ENCODE peak calls at places on chromosomes 16 and 17, in nine cellular contexts. One of them, this sample, is unnamed.
A peak's percentile ranks its signal among the peaks of the same experiment; 100 is the strongest.

GRCh38 chr17:55283256-55283965 is 18.7 kb downstream of the HLF start:
- DNase-seq in CD8-positive, alpha-beta T cell: no peak
- DNase-seq in RWPE2: no peak
- DNase-seq in hepatocyte: no peak
- DNase-seq in CD8-positive, alpha-beta memory T cell: no peak
- DNase-seq in A549: no peak
- DNase-seq in SJSA1: no peak
- DNase-seq in tibial artery: no peak
- DNase-seq in fibroblast of lung: peak; percentile 23
- DNase-seq in this sample: no peak

GRCh38 chr16:66376577-66377326 is 10.3 kb downstream of the CDH5 start:
- DNase-seq in fibroblast of lung: no peak
- DNase-seq in tibial artery: no peak
- DNase-seq in hepatocyte: no peak
- DNase-seq in CD8-positive, alpha-beta memory T cell: no peak
- DNase-seq in SJSA1: no peak
- DNase-seq in A549: no peak
- DNase-seq in CD8-positive, alpha-beta T cell: no peak
- DNase-seq in RWPE2: no peak
- DNase-seq in this sample: no peak

GRCh38 chr16:78684040-78684611 is 584.7 kb downstream of the WWOX start:
- DNase-seq in CD8-positive, alpha-beta T cell: no peak
- DNase-seq in fibroblast of lung: peak; percentile 98
- DNase-seq in hepatocyte: peak; percentile 72
- DNase-seq in CD8-positive, alpha-beta memory T cell: no peak
- DNase-seq in tibial artery: peak; percentile 79
- DNase-seq in RWPE2: peak; percentile 87
- DNase-seq in SJSA1: no peak
- DNase-seq in A549: peak; percentile 46
- DNase-seq in this sample: no peak

GRCh38 chr17:48995332-48995870 is 1.8 kb upstream of the IGF2BP1 start:
- DNase-seq in tibial artery: no peak
- DNase-seq in hepatocyte: peak; percentile 35
- DNase-seq in SJSA1: peak; percentile 53
- DNase-seq in RWPE2: no peak
- DNase-seq in CD8-positive, alpha-beta T cell: no peak
- DNase-seq in fibroblast of lung: peak; percentile 27
- DNase-seq in A549: peak; percentile 83
- DNase-seq in CD8-positive, alpha-beta memory T cell: no peak
- DNase-seq in this sample: no peak

GRCh38 chr17:15210247-15210646 is 54.9 kb downstream of the PMP22 start:
- DNase-seq in hepatocyte: no peak
- DNase-seq in CD8-positive, alpha-beta memory T cell: no peak
- DNase-seq in tibial artery: no peak
- DNase-seq in SJSA1: no peak
- DNase-seq in A549: no peak
- DNase-seq in fibroblast of lung: no peak
- DNase-seq in CD8-positive, alpha-beta T cell: no peak
- DNase-seq in RWPE2: no peak
- DNase-seq in this sample: no peak

GRCh38 chr17:8900626-8901585 is 33.4 kb upstream of the PIK3R6 start:
- DNase-seq in RWPE2: no peak
- DNase-seq in CD8-positive, alpha-beta T cell: peak; percentile 21
- DNase-seq in CD8-positive, alpha-beta memory T cell: no peak
- DNase-seq in hepatocyte: no peak
- DNase-seq in tibial artery: no peak
- DNase-seq in A549: no peak
- DNase-seq in fibroblast of lung: no peak
- DNase-seq in SJSA1: no peak
- DNase-seq in this sample: no peak

GRCh38 chr17:59972778-59973177 is 8.2 kb upstream of the RNFT1 start:
- DNase-seq in A549: no peak
- DNase-seq in tibial artery: no peak
- DNase-seq in CD8-positive, alpha-beta T cell: no peak
- DNase-seq in SJSA1: no peak
- DNase-seq in CD8-positive, alpha-beta memory T cell: no peak
- DNase-seq in hepatocyte: no peak
- DNase-seq in fibroblast of lung: peak; percentile 11
- DNase-seq in RWPE2: no peak
- DNase-seq in this sample: no peak

GRCh38 chr17:50514936-50515702 is 6.9 kb downstream of the MYCBPAP start:
- DNase-seq in A549: no peak
- DNase-seq in fibroblast of lung: no peak
- DNase-seq in CD8-positive, alpha-beta memory T cell: no peak
- DNase-seq in SJSA1: no peak
- DNase-seq in CD8-positive, alpha-beta T cell: no peak
- DNase-seq in hepatocyte: no peak
- DNase-seq in tibial artery: peak; percentile 57
- DNase-seq in RWPE2: no peak
- DNase-seq in this sample: no peak

GRCh38 chr17:78247304-78247703 is 15.9 kb downstream of the TMEM235 start:
- DNase-seq in CD8-positive, alpha-beta memory T cell: no peak
- DNase-seq in SJSA1: no peak
- DNase-seq in fibroblast of lung: no peak
- DNase-seq in A549: no peak
- DNase-seq in RWPE2: no peak
- DNase-seq in CD8-positive, alpha-beta T cell: no peak
- DNase-seq in hepatocyte: no peak
- DNase-seq in tibial artery: no peak
- DNase-seq in this sample: no peak

GRCh38 chr17:17073006-17073626 is 30.9 kb downstream of the MPRIP start:
- DNase-seq in A549: no peak
- DNase-seq in hepatocyte: no peak
- DNase-seq in CD8-positive, alpha-beta T cell: no peak
- DNase-seq in tibial artery: no peak
- DNase-seq in SJSA1: no peak
- DNase-seq in fibroblast of lung: no peak
- DNase-seq in CD8-positive, alpha-beta memory T cell: no peak
- DNase-seq in RWPE2: peak; percentile 54
- DNase-seq in this sample: no peak

GRCh38 chr17:44689492-44690217 is at the start of gene CCDC43:
- DNase-seq in hepatocyte: peak; percentile 97
- DNase-seq in CD8-positive, alpha-beta T cell: peak; percentile 92
- DNase-seq in RWPE2: peak; percentile 91
- DNase-seq in SJSA1: peak; percentile 94
- DNase-seq in tibial artery: peak; percentile 86
- DNase-seq in A549: peak; percentile 96
- DNase-seq in fibroblast of lung: peak; percentile 96
- DNase-seq in CD8-positive, alpha-beta memory T cell: peak; percentile 88
- DNase-seq in this sample: peak; percentile 95

GRCh38 chr16:68563631-68564366 is 24.7 kb downstream of the ZFP90 start:
- DNase-seq in tibial artery: no peak
- DNase-seq in hepatocyte: no peak
- DNase-seq in fibroblast of lung: peak; percentile 12
- DNase-seq in RWPE2: no peak
- DNase-seq in CD8-positive, alpha-beta memory T cell: no peak
- DNase-seq in A549: peak; percentile 14
- DNase-seq in SJSA1: no peak
- DNase-seq in CD8-positive, alpha-beta T cell: no peak
- DNase-seq in this sample: peak; percentile 16

GRCh38 chr16:68564367-68564985 is 25.4 kb downstream of the ZFP90 start:
- DNase-seq in SJSA1: no peak
- DNase-seq in fibroblast of lung: peak; percentile 29
- DNase-seq in RWPE2: no peak
- DNase-seq in tibial artery: no peak
- DNase-seq in CD8-positive, alpha-beta T cell: no peak
- DNase-seq in CD8-positive, alpha-beta memory T cell: no peak
- DNase-seq in hepatocyte: no peak
- DNase-seq in A549: peak; percentile 35
- DNase-seq in this sample: peak; percentile 12
- H3K9me3 ChIP-seq in SJSA1: peaks cover 78% of the 10 kb centered on the region
- H3K9me3 ChIP-seq in fibroblast of lung: peaks cover 8% of the 10 kb centered on the region
- H3K9me3 ChIP-seq in RWPE2: peaks cover 70% of the 10 kb centered on the region
- H3K9me3 ChIP-seq in tibial artery: peaks cover 98% of the 10 kb centered on the region
- H3K9me3 ChIP-seq in CD8-positive, alpha-beta T cell: peaks cover 64% of the 10 kb centered on the region
- H3K9me3 ChIP-seq in CD8-positive, alpha-beta memory T cell: peaks cover 89% of the 10 kb centered on the region
- H3K9me3 ChIP-seq in hepatocyte: peaks cover 72% of the 10 kb centered on the region
- H3K9me3 ChIP-seq in A549: peaks cover 99% of the 10 kb centered on the region
- H3K9me3 ChIP-seq in this sample: peaks cover 98% of the 10 kb centered on the region

DNA sequence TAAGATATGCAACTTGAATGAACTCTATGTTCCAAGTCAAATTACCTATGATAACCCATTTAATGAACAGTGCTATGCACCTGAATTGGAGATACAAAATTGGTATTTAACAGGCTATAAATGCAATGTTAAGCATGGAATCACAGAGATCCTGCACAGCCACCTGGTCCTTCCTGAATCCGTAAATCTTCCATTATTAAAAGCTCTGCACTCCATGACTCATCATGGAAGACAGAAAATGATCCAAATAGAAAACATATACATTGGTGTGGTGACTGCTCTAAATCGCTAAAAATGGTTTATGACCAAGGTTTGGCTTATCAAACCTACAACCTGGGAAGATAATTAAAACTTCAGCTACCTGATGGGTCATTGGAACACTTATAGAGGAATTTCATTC is 45.3 kb downstream of the GLG1 start:
- DNase-seq in tibial artery: no peak
- DNase-seq in CD8-positive, alpha-beta memory T cell: no peak
- DNase-seq in A549: no peak
- DNase-seq in RWPE2: no peak
- DNase-seq in fibroblast of lung: no peak
- DNase-seq in SJSA1: no peak
- DNase-seq in hepatocyte: no peak
- DNase-seq in CD8-positive, alpha-beta T cell: no peak
- DNase-seq in this sample: no peak
- H3K4me1 ChIP-seq in tibial artery: peaks cover 6% of the 10 kb centered on the region
- H3K4me1 ChIP-seq in CD8-positive, alpha-beta memory T cell: peaks cover 67% of the 10 kb centered on the region
- H3K4me1 ChIP-seq in A549: peaks cover 12% of the 10 kb centered on the region
- H3K4me1 ChIP-seq in RWPE2: peaks cover 35% of the 10 kb centered on the region
- H3K4me1 ChIP-seq in fibroblast of lung: no peaks in the 10 kb centered on the region
- H3K4me1 ChIP-seq in SJSA1: peaks cover 14% of the 10 kb centered on the region
- H3K4me1 ChIP-seq in hepatocyte: no peaks in the 10 kb centered on the region
- H3K4me1 ChIP-seq in CD8-positive, alpha-beta T cell: peaks cover 50% of the 10 kb centered on the region
- H3K4me1 ChIP-seq in this sample: peaks cover 31% of the 10 kb centered on the region

GRCh38 chr16:27317738-27318398 is 4.1 kb downstream of the IL4R start:
- DNase-seq in CD8-positive, alpha-beta T cell: no peak
- DNase-seq in tibial artery: peak; percentile 9
- DNase-seq in fibroblast of lung: no peak
- DNase-seq in CD8-positive, alpha-beta memory T cell: no peak
- DNase-seq in SJSA1: no peak
- DNase-seq in A549: no peak
- DNase-seq in RWPE2: no peak
- DNase-seq in hepatocyte: no peak
- DNase-seq in this sample: peak; percentile 18

GRCh38 chr16:27318399-27319256 is 4.9 kb downstream of the IL4R start:
- DNase-seq in fibroblast of lung: peak; percentile 60
- DNase-seq in hepatocyte: peak; percentile 38
- DNase-seq in RWPE2: peak; percentile 72
- DNase-seq in tibial artery: peak; percentile 63
- DNase-seq in CD8-positive, alpha-beta T cell: peak; percentile 53
- DNase-seq in CD8-positive, alpha-beta memory T cell: peak; percentile 35
- DNase-seq in A549: no peak
- DNase-seq in SJSA1: no peak
- DNase-seq in this sample: peak; percentile 46

GRCh38 chr16:27321013-27321960 is 7.5 kb downstream of the IL4R start:
- DNase-seq in A549: no peak
- DNase-seq in tibial artery: peak; percentile 15
- DNase-seq in hepatocyte: no peak
- DNase-seq in CD8-positive, alpha-beta T cell: no peak
- DNase-seq in fibroblast of lung: no peak
- DNase-seq in SJSA1: no peak
- DNase-seq in CD8-positive, alpha-beta memory T cell: no peak
- DNase-seq in RWPE2: no peak
- DNase-seq in this sample: no peak

GRCh38 chr16:27320261-27321012 is 6.7 kb downstream of the IL4R start:
- DNase-seq in CD8-positive, alpha-beta T cell: no peak
- DNase-seq in tibial artery: peak; percentile 21
- DNase-seq in A549: no peak
- DNase-seq in RWPE2: no peak
- DNase-seq in fibroblast of lung: no peak
- DNase-seq in hepatocyte: no peak
- DNase-seq in CD8-positive, alpha-beta memory T cell: no peak
- DNase-seq in SJSA1: no peak
- DNase-seq in this sample: no peak

GRCh38 chr16:27319257-27319965 is 5.6 kb downstream of the IL4R start:
- DNase-seq in hepatocyte: no peak
- DNase-seq in tibial artery: peak; percentile 10
- DNase-seq in A549: no peak
- DNase-seq in SJSA1: no peak
- DNase-seq in RWPE2: no peak
- DNase-seq in CD8-positive, alpha-beta memory T cell: no peak
- DNase-seq in CD8-positive, alpha-beta T cell: no peak
- DNase-seq in fibroblast of lung: no peak
- DNase-seq in this sample: peak; percentile 47
- H3K27ac ChIP-seq in hepatocyte: peak overlapping the region; percentile 32
- H3K27ac ChIP-seq in tibial artery: peak overlapping the region; percentile 97
- H3K27ac ChIP-seq in A549: no peak overlapping the region
- H3K27ac ChIP-seq in SJSA1: no peak overlapping the region
- H3K27ac ChIP-seq in RWPE2: peak overlapping the region; percentile 92
- H3K27ac ChIP-seq in CD8-positive, alpha-beta memory T cell: no peak overlapping the region
- H3K27ac ChIP-seq in CD8-positive, alpha-beta T cell: peak overlapping the region; percentile 28
- H3K27ac ChIP-seq in fibroblast of lung: no peak overlapping the region
- H3K27ac ChIP-seq in this sample: peak overlapping the region; percentile 94

GRCh38 chr16:35365675-35366074 is 1906.3 kb downstream of the TP53TG3F start:
- DNase-seq in CD8-positive, alpha-beta T cell: no peak
- DNase-seq in fibroblast of lung: no peak
- DNase-seq in SJSA1: no peak
- DNase-seq in CD8-positive, alpha-beta memory T cell: no peak
- DNase-seq in tibial artery: no peak
- DNase-seq in A549: no peak
- DNase-seq in hepatocyte: no peak
- DNase-seq in RWPE2: no peak
- DNase-seq in this sample: no peak
- H3K9me3 ChIP-seq in CD8-positive, alpha-beta T cell: peaks cover 12% of the 10 kb centered on the region
- H3K9me3 ChIP-seq in fibroblast of lung: peaks cover 1% of the 10 kb centered on the region
- H3K9me3 ChIP-seq in SJSA1: no peaks in the 10 kb centered on the region
- H3K9me3 ChIP-seq in CD8-positive, alpha-beta memory T cell: no peaks in the 10 kb centered on the region
- H3K9me3 ChIP-seq in tibial artery: no peaks in the 10 kb centered on the region
- H3K9me3 ChIP-seq in A549: no peaks in the 10 kb centered on the region
- H3K9me3 ChIP-seq in hepatocyte: no peaks in the 10 kb centered on the region
- H3K9me3 ChIP-seq in RWPE2: peaks cover under 1% of the 10 kb centered on the region
- H3K9me3 ChIP-seq in this sample: peaks cover 18% of the 10 kb centered on the region

DNA sequence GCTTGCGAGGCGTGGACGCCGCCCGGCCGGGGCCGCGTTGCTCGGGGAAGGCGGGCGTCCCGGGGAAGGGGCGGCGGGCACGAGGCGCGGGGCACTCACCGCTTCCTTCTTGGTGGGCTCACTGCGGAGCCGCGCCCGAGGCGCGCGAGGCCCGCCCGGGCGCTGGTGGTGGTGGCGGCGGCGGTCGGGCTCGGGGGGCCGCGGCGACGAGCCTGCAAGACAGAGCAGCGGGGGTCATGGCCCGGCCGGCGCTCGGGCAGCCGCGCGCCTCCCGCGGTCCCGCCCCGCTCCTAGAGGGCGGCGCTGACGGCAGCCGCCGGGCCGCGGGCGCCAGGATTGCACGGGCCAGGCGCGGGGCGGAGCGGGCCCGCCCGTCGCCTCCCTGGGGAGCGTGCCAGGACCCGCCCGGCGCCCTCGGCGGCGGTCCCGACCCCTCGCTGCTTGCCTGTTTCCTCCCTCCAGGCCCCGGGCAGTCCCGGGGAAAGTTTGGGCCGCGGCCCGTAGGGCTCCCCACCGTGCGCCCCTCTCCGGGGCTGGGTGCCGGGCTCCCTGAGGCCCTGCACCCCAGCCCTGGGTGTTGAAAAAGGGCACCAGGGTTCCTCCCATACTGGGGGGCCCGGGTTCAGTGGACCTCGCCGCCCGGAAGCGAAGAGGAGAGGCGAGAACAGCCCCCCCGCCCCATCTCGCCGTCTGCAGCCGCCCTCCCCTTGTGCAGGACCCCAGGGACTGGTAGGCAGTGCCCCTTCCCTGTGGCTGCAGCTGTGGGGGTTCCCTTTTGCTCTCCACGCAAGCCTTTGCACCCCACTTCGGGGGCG is at the start of gene C16orf74:
- DNase-seq in fibroblast of lung: peak; percentile 48
- DNase-seq in hepatocyte: peak; percentile 80
- DNase-seq in tibial artery: no peak
- DNase-seq in RWPE2: no peak
- DNase-seq in CD8-positive, alpha-beta memory T cell: no peak
- DNase-seq in A549: peak; percentile 32
- DNase-seq in CD8-positive, alpha-beta T cell: no peak
- DNase-seq in SJSA1: no peak
- DNase-seq in this sample: no peak
- H3K4me1 ChIP-seq in fibroblast of lung: peaks cover 19% of the 10 kb centered on the region
- H3K4me1 ChIP-seq in hepatocyte: peaks cover 16% of the 10 kb centered on the region
- H3K4me1 ChIP-seq in tibial artery: peaks cover 17% of the 10 kb centered on the region
- H3K4me1 ChIP-seq in RWPE2: peaks cover 57% of the 10 kb centered on the region
- H3K4me1 ChIP-seq in CD8-positive, alpha-beta memory T cell: no peaks in the 10 kb centered on the region
- H3K4me1 ChIP-seq in A549: peaks cover 33% of the 10 kb centered on the region
- H3K4me1 ChIP-seq in CD8-positive, alpha-beta T cell: peaks cover 14% of the 10 kb centered on the region
- H3K4me1 ChIP-seq in SJSA1: peaks cover 42% of the 10 kb centered on the region
- H3K4me1 ChIP-seq in this sample: peaks cover 17% of the 10 kb centered on the region

This sample was measured in CD4-positive, CD25-positive, alpha-beta regulatory T cell.